ENCODE peak calls at places on chromosomes 3 and 15, in seven cellular contexts. H is stimulated activated CD4-positive, alpha-beta T cell treated with anti-CD3 and anti-CD28 coated beads, Interleukin-2, amount 100 ng/mL, for 48 hours; G is activated naive CD8-positive, alpha-beta T cell treated with anti-CD3 and anti-CD28 coated beads for 36 hours; D is WTC11; F is RPMI8226; X is MM.1S; B is H4. M is an unnamed sample.

GRCh38 chr3:8986741-8987672 is 23.7 kb upstream of the RAD18 start:
- DNase-seq in G (no peak), B (no peak), F (no peak), H (no peak), X (no peak), D (no peak), M (no peak)

GRCh38 chr3:2098398-2099027 is at the start of gene CNTN4:
- DNase-seq in G (peak), H (peak), X (peak), D (no peak), F (peak), B (peak), M (no peak)

GRCh38 chr3:169812124-169812843 is 386 bp upstream of the LRRIQ4 start:
- DNase-seq in G (peak), X (peak), F (peak), H (peak), B (no peak), D (peak), M (peak)

GRCh38 chr3:13711911-13712650 is 163.2 kb downstream of the FBLN2 start:
- DNase-seq in F (no peak), X (no peak), B (peak), G (no peak), D (peak), H (no peak), M (no peak)

GRCh38 chr15:74791667-74792066 is 9.8 kb downstream of the CSK start:
- DNase-seq in D (no peak), H (no peak), B (no peak), F (no peak), G (no peak), X (no peak), M (no peak)

GRCh38 chr15:31238906-31239305 is 87.7 kb upstream of the KLF13 start:
- DNase-seq in B (no peak), G (no peak), X (no peak), D (no peak), H (no peak), F (no peak), M (no peak)

GRCh38 chr3:169848741-169849140 is 21.0 kb downstream of the LRRC31 start:
- DNase-seq in B (no peak), H (no peak), X (no peak), F (no peak), D (no peak), G (no peak), M (no peak)

GRCh38 chr15:67907175-67907723 is 67.4 kb upstream of the RNU6-1 start:
- DNase-seq in F (no peak), B (no peak), X (no peak), G (no peak), D (no peak), H (no peak), M (no peak)

GRCh38 chr15:93458567-93458966 is 369.6 kb upstream of the RGMA start:
- DNase-seq in D (no peak), G (no peak), F (no peak), B (no peak), X (no peak), H (no peak), M (no peak)

GRCh38 chr15:24772709-24773373 is 97.3 kb downstream of the NPAP1 start:
- DNase-seq in B (peak), X (no peak), D (peak), H (peak), F (no peak), G (peak), M (no peak)

GRCh38 chr3:155809181-155809580 is 3.1 kb upstream of the C3orf33 start:
- DNase-seq in H (no peak), F (no peak), D (no peak), X (no peak), B (no peak), G (no peak), M (no peak)

GRCh38 chr15:88624156-88624970 is 3.2 kb downstream of the AEN start:
- DNase-seq in G (no peak), B (no peak), F (peak), H (no peak), D (no peak), X (peak), M (peak)

GRCh38 chr3:36763850-36764703 is at the start of gene DCLK3:
- DNase-seq in B (no peak), H (no peak), X (no peak), F (no peak), G (peak), D (peak), M (no peak)

GRCh38 chr3:116000315-116000714 is 377.0 kb downstream of the GAP43 start:
- DNase-seq in G (no peak), H (no peak), D (no peak), B (peak), X (peak), F (no peak), M (no peak)

GRCh38 chr3:6262035-6262434 is 598.9 kb upstream of the GRM7 start:
- DNase-seq in D (no peak), X (no peak), B (no peak), H (no peak), G (no peak), F (no peak), M (no peak)

GRCh38 chr3:138328341-138328740 is 1.3 kb downstream of the NME9 start:
- DNase-seq in G (no peak), H (no peak), F (no peak), B (peak), D (no peak), X (peak), M (no peak)

GRCh38 chr15:68256675-68257450 is 20.7 kb upstream of the FEM1B start:
- DNase-seq in H (peak), D (peak), B (no peak), G (peak), F (peak), X (peak), M (no peak)

GRCh38 chr15:67407709-67408257 is 113.1 kb upstream of the C15orf61 start:
- DNase-seq in H (no peak), X (no peak), F (no peak), G (no peak), B (no peak), D (no peak), M (no peak)

GRCh38 chr3:179768080-179768479 is 115.2 kb downstream of the USP13 start:
- DNase-seq in G (no peak), D (peak), B (peak), H (no peak), F (peak), X (no peak), M (peak)

GRCh38 chr3:18127864-18128185 is 297.3 kb downstream of the SATB1 start:
- DNase-seq in F (no peak), H (no peak), B (no peak), G (no peak), X (no peak), D (no peak), M (no peak)

GRCh38 chr3:106829206-106829605 is 548.0 kb upstream of the CCDC54 start:
- DNase-seq in B (peak), F (no peak), D (no peak), X (no peak), H (no peak), G (no peak), M (no peak)

GRCh38 chr3:146033950-146034349 is 127.0 kb downstream of the PLOD2 start:
- DNase-seq in D (no peak), X (peak), F (no peak), H (no peak), B (no peak), G (no peak), M (no peak)

GRCh38 chr15:69841046-69841828 is 256.5 kb downstream of the TLE3 start:
- DNase-seq in D (no peak), B (no peak), G (no peak), F (no peak), H (no peak), X (no peak), M (no peak)

GRCh38 chr3:146972726-146973125 is 367.6 kb upstream of the PLSCR5 start:
- DNase-seq in B (peak), H (no peak), F (no peak), D (no peak), G (no peak), X (no peak), M (no peak)

GRCh38 chr3:10283638-10284037 is 9.1 kb downstream of the GHRL start:
- DNase-seq in G (no peak), D (no peak), B (no peak), X (no peak), F (peak), H (no peak), M (no peak)

GRCh38 chr3:124764746-124765145 is 34.5 kb downstream of the UMPS start:
- DNase-seq in F (peak), D (no peak), H (no peak), B (peak), G (no peak), X (no peak), M (no peak)

GRCh38 chr3:15102256-15102655 is 3.3 kb upstream of the RBSN start:
- DNase-seq in B (peak), D (no peak), G (no peak), X (no peak), H (no peak), F (peak), M (no peak)

GRCh38 chr3:54065140-54065539 is 57.2 kb upstream of the CACNA2D3 start:
- DNase-seq in B (no peak), H (no peak), D (no peak), G (no peak), F (no peak), X (no peak), M (no peak)